ENCODE peak calls at places on chromosomes 7 and 10, in nine cellular contexts. U, T, L, X, A, V, Y, O and C are unnamed samples.
A peak's percentile ranks its signal among the peaks of the same experiment; 100 is the strongest.

GRCh38 chr7:75721426-75721825 is 17.3 kb downstream of the HIP1 start:
- DNase-seq in A (no peak), V (no peak), Y (no peak), T (no peak), X (no peak), L (no peak), O (no peak), U (no peak), C (no peak)

GRCh38 chr7:36072620-36073019 is 80.4 kb upstream of the EEPD1 start:
- DNase-seq in O (no peak), X (no peak), V (no peak), U (no peak), Y (no peak), A (no peak), L (no peak), T (no peak), C (no peak)

GRCh38 chr10:92573091-92573797 is 649 bp downstream of the IDE start:
- DNase-seq in V (no peak), X (no peak), O (peak; percentile 56), L (peak; percentile 54), T (peak; percentile 6), U (peak; percentile 40), A (peak; percentile 64), Y (peak; percentile 56), C (peak; percentile 77)

GRCh38 chr7:49438281-49438680 is 335.2 kb upstream of the VWC2 start:
- DNase-seq in U (no peak), V (no peak), O (no peak), Y (no peak), A (no peak), L (no peak), T (no peak), X (no peak), C (no peak)

GRCh38 chr10:79420974-79421688 is 24.3 kb downstream of the ZCCHC24 start:
- DNase-seq in A (no peak), T (no peak), L (no peak), Y (peak; percentile 60), O (no peak), U (no peak), X (no peak), V (no peak), C (no peak)

GRCh38 chr7:12030116-12030515 is 181.0 kb upstream of the TMEM106B start:
- DNase-seq in V (no peak), L (no peak), Y (no peak), U (no peak), A (no peak), X (no peak), O (no peak), T (no peak), C (no peak)

GRCh38 chr7:142804715-142805114 is 33.9 kb downstream of the PRSS2 start:
- DNase-seq in X (no peak), A (no peak), U (peak; percentile 62), T (no peak), Y (no peak), L (no peak), V (no peak), O (no peak), C (no peak)

GRCh38 chr10:33927347-33927746 is 592.9 kb upstream of the NRP1 start:
- DNase-seq in U (no peak), V (no peak), T (no peak), Y (no peak), X (no peak), L (no peak), O (peak; percentile 45), A (no peak), C (no peak)

GRCh38 chr10:49160814-49161213 is 27.0 kb upstream of the FAM170B start:
- DNase-seq in U (no peak), A (no peak), Y (no peak), L (no peak), V (no peak), X (no peak), T (no peak), O (no peak), C (no peak)

DNA sequence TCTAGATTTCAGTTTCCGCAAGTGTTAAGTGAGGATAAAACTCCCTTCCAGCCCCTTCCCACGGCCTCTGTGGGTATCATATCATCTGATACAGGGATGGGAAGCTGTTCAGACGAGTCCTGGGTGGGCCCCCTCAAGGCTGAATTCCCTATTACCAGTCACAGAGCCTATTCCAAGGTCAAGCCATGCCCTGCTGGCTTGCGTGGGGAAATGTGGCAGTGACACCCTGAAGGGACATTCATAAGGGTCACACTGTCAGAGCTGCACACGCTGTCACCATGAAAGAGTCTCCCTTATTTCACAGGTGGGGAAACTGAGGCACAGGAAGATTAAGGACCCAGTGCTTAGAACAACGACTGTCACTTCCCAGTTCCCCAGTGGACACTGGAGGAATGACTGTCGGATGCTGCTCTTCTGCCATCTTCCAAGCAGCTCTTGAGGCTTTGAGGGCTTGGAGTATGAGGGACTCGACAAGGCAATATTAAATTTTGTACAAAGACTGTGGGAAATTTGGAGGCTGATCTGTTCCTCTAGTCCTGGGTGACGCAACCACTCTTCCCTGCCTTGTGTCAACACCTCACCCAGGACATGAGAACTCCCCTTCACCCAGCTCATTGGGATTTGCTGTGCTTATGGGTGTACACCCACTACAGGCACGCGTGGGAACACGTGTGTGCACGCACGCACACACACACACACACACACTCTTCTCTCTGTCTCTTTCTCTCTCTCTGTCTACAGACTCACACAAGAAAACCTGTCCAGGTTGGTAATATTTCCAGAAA is 386.0 kb downstream of the RPS24 start:
- DNase-seq in U (no peak), V (no peak), O (peak; percentile 36), X (no peak), T (no peak), Y (no peak), A (peak; percentile 5), L (no peak), C (peak; percentile 46)
- TF ChIP-seq CTCF in U (no peak), V (no peak), O (no peak), X (no peak), T (no peak), Y (no peak), A (no peak), L (no peak), C (no peak)

GRCh38 chr10:3137958-3138726 is 34.4 kb downstream of the PITRM1 start:
- DNase-seq in O (no peak), U (no peak), V (no peak), T (no peak), A (no peak), X (no peak), Y (no peak), L (no peak), C (no peak)
- H3K4me3 ChIP-seq in O (no peak overlapping the region), U (no peak overlapping the region), V (no peak overlapping the region), T (no peak overlapping the region), A (no peak overlapping the region), X (no peak overlapping the region), Y (no peak overlapping the region), L (no peak overlapping the region), C (no peak overlapping the region)

DNA sequence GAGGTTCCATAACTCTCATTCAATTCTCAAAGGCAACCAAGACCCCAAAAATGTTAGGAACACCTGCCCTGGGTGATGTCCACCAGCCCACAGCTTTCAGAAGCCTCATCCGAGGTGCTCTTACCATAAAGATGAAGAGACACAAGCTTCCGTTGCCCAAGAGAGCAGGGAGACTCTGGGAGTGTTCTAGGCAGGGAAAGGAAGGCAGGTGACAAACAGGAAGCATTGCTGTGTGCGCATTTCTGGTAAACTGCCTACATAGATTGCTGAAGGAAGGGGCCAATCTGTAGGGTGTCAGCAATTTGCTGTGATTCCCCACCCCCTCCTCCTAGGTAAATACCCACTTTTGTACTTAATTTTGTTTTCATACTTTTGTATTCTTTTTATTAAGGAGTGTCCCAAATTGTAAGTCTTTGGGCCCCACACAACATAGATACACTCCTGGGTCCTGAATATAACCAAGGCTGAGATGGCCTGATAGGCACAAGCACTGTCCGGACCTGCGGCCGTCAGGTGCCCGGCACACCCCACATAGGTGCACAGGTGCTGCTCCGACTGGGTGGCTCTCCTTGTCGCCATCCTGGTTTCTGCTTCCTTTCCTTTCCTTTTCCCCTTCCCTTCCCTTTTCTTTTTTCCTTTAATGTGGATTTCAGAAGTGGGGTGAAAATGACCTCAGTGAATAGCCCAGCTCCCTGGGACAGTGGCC is 51.4 kb upstream of the SMNDC1 start:
- DNase-seq in A (no peak), T (no peak), O (no peak), U (peak; percentile 71), X (no peak), V (no peak), Y (no peak), L (no peak), C (no peak)
- H3K27ac ChIP-seq in A (peak overlapping the region; percentile 26), T (no peak overlapping the region), O (no peak overlapping the region), U (peak overlapping the region; percentile 93), X (peak overlapping the region; percentile 8), V (peak overlapping the region; percentile 19), Y (peak overlapping the region; percentile 93), L (peak overlapping the region; percentile 79), C (no peak overlapping the region)

DNA sequence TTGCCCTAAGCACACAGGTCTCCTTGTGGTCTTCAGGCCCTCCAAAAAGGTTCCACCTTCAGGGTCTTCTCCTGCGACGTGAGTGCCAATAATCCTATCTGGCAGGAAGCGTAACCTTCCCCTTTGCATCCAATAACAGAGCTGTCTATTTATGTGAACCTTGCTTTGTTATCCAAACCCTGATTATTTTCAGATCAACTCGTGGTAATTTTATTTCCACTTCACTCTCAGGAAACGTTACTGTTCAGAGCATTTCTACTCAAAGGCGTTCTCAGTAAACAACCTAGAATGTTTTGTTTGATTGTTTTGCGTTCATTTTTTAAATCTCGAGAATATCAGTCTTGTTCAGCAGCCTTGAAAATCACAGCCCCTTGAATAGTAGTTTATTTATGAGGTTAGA is 232.3 kb upstream of the KLF6 start:
- DNase-seq in V (no peak), A (no peak), Y (no peak), X (no peak), L (no peak), O (no peak), T (no peak), U (no peak), C (no peak)
- TF ChIP-seq CTCF in V (no peak), A (no peak), Y (no peak), X (no peak), L (no peak), O (no peak), T (no peak), U (no peak), C (no peak)

DNA sequence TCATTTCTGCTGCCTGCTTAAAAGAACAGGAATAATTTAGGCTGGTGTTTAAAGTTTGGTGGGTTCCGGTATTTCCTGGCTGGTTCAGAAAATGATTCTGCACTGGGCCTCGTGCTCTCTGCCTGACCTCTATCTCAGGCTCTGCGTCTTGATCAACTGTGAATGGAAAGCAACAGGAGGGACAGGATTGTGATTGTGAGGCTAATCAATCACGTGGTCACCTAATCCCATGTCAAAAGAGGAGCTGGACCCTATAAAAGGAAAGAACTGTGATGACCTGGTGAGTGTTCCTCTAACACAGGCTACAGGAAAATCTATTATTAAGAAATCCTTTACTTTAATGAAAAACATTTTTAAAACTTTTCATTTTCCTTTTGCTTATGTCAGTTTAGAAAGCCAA is at the start of gene DHX32:
- DNase-seq in A (no peak), Y (no peak), O (no peak), T (no peak), V (no peak), L (no peak), X (no peak), U (no peak), C (no peak)
- H3K4me3 ChIP-seq in A (no peak within 1 kb of the TSS), Y (no peak within 1 kb of the TSS), O (peak within 1 kb of the TSS; percentile 6), T (no peak within 1 kb of the TSS), V (peak within 1 kb of the TSS; percentile 21), L (no peak within 1 kb of the TSS), X (no peak within 1 kb of the TSS), U (no peak within 1 kb of the TSS), C (no peak within 1 kb of the TSS)